ENCODE peak calls at places on chromosome 22, in four cellular contexts. One of them, this sample, is unnamed.

GRCh38 chr22:22235564-22235963 is 9.0 kb upstream of the VPREB1 start:
- DNase-seq in SK-N-SH: peak
- DNase-seq in GM12878: peak
- DNase-seq in WTC11: peak
- DNase-seq in this sample: peak

GRCh38 chr22:50561401-50562074 is 1.2 kb downstream of the SYCE3 start:
- DNase-seq in GM12878: no peak
- DNase-seq in WTC11: no peak
- DNase-seq in SK-N-SH: no peak
- DNase-seq in this sample: no peak

GRCh38 chr22:49815641-49816071 is 12.0 kb downstream of the BRD1 start:
- DNase-seq in WTC11: no peak
- DNase-seq in GM12878: peak
- DNase-seq in SK-N-SH: no peak
- DNase-seq in this sample: no peak

GRCh38 chr22:20128902-20129746 is 2.5 kb upstream of the ZDHHC8 start:
- DNase-seq in SK-N-SH: no peak
- DNase-seq in WTC11: peak
- DNase-seq in GM12878: no peak
- DNase-seq in this sample: peak

GRCh38 chr22:45310331-45311032 is 748 bp downstream of the FAM118A start:
- DNase-seq in GM12878: no peak
- DNase-seq in SK-N-SH: no peak
- DNase-seq in WTC11: no peak
- DNase-seq in this sample: no peak

GRCh38 chr22:50531546-50532352 is 1.9 kb upstream of the TYMP start:
- DNase-seq in GM12878: no peak
- DNase-seq in WTC11: peak
- DNase-seq in SK-N-SH: peak
- DNase-seq in this sample: no peak

GRCh38 chr22:24321999-24322398 is 51.4 kb downstream of the SPECC1L start:
- DNase-seq in WTC11: no peak
- DNase-seq in SK-N-SH: peak
- DNase-seq in GM12878: no peak
- DNase-seq in this sample: no peak

GRCh38 chr22:47175761-47176359 is 413.4 kb downstream of the TBC1D22A start:
- DNase-seq in GM12878: no peak
- DNase-seq in SK-N-SH: no peak
- DNase-seq in WTC11: no peak
- DNase-seq in this sample: no peak

GRCh38 chr22:31343235-31344191 is 2.6 kb downstream of the PATZ1 start:
- DNase-seq in SK-N-SH: peak
- DNase-seq in WTC11: peak
- DNase-seq in GM12878: no peak
- DNase-seq in this sample: no peak

GRCh38 chr22:31340765-31341247 is 5.3 kb downstream of the PATZ1 start:
- DNase-seq in WTC11: no peak
- DNase-seq in SK-N-SH: no peak
- DNase-seq in GM12878: no peak
- DNase-seq in this sample: no peak

GRCh38 chr22:31341386-31342088 is 4.6 kb downstream of the PATZ1 start:
- DNase-seq in GM12878: no peak
- DNase-seq in WTC11: no peak
- DNase-seq in SK-N-SH: no peak
- DNase-seq in this sample: no peak

GRCh38 chr22:31344369-31345330 is 1.5 kb downstream of the PATZ1 start:
- DNase-seq in SK-N-SH: peak
- DNase-seq in WTC11: peak
- DNase-seq in GM12878: no peak
- DNase-seq in this sample: no peak

GRCh38 chr22:31342389-31343125 is 3.6 kb downstream of the PATZ1 start:
- DNase-seq in GM12878: no peak
- DNase-seq in WTC11: peak
- DNase-seq in SK-N-SH: no peak
- DNase-seq in this sample: no peak
- TF ChIP-seq USF1 in GM12878: no peak
- TF ChIP-seq USF1 in WTC11: no peak
- TF ChIP-seq USF1 in SK-N-SH: no peak
- TF ChIP-seq USF1 in this sample: no peak

DNA sequence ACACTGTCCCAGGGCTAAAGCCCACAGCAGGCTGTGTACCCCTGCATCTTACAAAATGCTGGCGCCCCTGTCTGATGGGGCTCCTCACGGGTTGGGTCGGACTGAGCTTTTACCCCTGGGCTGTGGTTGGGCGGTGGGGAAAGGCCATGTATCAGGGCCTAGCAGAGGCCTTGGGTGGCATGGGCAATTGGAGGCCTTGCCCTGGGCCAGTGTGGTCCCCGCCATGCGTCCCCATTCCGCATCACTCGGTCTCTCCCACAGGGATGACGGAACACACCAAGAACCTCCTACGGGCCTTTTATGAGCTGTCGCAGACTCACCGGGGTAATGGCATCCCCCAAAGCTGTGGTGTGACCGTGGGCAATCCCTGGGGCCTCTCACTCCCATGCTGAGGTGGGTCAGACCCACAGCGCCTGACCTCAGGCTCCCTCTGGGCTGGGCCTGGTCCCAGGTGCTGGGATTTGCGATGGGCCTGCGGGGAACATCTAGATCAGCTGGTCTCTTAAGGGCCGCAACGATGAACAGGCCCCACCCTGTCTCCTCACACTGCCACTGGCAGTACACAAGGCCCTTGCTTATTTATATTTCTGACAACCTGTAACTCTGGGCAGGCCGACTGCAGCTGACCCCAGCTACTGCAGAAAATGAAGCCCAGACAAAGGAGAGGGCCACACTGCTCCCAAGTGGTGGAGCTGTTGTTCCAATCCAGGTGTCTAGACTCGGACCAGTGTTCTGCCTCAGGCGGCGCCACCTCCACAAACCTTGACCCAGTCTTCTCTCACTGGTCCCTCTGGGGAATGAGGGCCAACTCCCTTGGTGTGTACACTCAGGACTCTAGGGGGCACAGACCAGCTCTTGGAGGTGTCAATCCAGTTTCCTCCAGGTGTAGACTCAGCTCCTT is 12.3 kb downstream of the SLC16A8 start:
- DNase-seq in SK-N-SH: peak
- DNase-seq in GM12878: no peak
- DNase-seq in WTC11: no peak
- DNase-seq in this sample: no peak
- TF ChIP-seq USF1 in SK-N-SH: no peak
- TF ChIP-seq USF1 in GM12878: no peak
- TF ChIP-seq USF1 in WTC11: no peak
- TF ChIP-seq USF1 in this sample: no peak

GRCh38 chr22:17460895-17461294 is 91.6 kb downstream of the CECR2 start:
- DNase-seq in WTC11: no peak
- DNase-seq in SK-N-SH: no peak
- DNase-seq in GM12878: no peak
- DNase-seq in this sample: no peak
- TF ChIP-seq USF1 in WTC11: no peak
- TF ChIP-seq USF1 in SK-N-SH: no peak
- TF ChIP-seq USF1 in GM12878: no peak
- TF ChIP-seq USF1 in this sample: no peak

DNA sequence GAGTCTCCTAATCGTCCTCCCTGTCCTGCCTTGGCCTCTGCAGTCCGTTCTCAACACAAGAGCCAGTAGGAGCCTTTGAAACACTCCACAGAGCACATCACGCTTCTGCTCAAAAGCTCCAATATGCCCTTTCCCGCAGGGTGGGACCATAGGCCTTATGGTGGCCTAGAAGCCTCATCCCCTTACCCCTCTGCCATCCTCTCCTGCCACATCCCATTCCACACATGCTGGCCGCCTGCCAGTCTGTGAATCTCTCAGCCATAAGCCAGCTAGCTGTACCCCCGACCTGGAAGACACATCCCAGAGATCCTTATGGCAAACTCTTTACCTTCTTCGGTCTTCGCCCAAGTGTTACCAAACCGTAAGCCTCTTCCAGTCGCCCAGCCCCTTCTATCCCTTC is 157.8 kb downstream of the ENTHD1 start:
- DNase-seq in WTC11: no peak
- DNase-seq in GM12878: no peak
- DNase-seq in SK-N-SH: no peak
- DNase-seq in this sample: no peak
- TF ChIP-seq USF1 in WTC11: no peak
- TF ChIP-seq USF1 in GM12878: no peak
- TF ChIP-seq USF1 in SK-N-SH: no peak
- TF ChIP-seq USF1 in this sample: no peak

GRCh38 chr22:38760477-38761201 is 4.8 kb upstream of the SUN2 start:
- DNase-seq in SK-N-SH: no peak
- DNase-seq in WTC11: no peak
- DNase-seq in GM12878: no peak
- DNase-seq in this sample: no peak

GRCh38 chr22:38759005-38759404 is 3.2 kb upstream of the SUN2 start:
- DNase-seq in WTC11: no peak
- DNase-seq in GM12878: no peak
- DNase-seq in SK-N-SH: no peak
- DNase-seq in this sample: no peak

GRCh38 chr22:38761202-38762162 is 5.7 kb upstream of the SUN2 start:
- DNase-seq in SK-N-SH: no peak
- DNase-seq in WTC11: no peak
- DNase-seq in GM12878: no peak
- DNase-seq in this sample: no peak

GRCh38 chr22:38766076-38766777 is 10.4 kb upstream of the SUN2 start:
- DNase-seq in GM12878: no peak
- DNase-seq in SK-N-SH: peak
- DNase-seq in WTC11: peak
- DNase-seq in this sample: peak

DNA sequence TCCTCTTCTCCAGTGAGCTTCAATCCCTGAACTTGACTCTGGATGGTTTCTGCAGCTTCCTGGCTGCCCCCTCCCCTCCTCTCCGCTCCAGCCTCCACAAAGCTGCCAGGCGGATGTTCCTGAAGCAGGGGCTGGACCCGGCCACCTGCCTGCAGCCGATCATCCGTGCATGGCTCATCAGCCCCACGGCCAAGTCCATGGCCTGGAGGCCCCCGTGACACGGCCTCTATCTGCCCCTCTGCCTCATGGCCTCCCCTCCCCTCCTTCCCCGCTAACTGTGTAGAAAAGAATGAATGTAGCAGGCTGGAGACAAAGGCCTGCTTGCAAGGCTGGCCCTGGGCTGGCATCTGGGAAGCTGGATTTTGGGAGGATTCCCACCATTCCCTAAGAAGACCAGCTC is 6.8 kb upstream of the SUN2 start:
- DNase-seq in SK-N-SH: no peak
- DNase-seq in GM12878: no peak
- DNase-seq in WTC11: no peak
- DNase-seq in this sample: no peak
- TF ChIP-seq USF1 in SK-N-SH: no peak
- TF ChIP-seq USF1 in GM12878: no peak
- TF ChIP-seq USF1 in WTC11: no peak
- TF ChIP-seq USF1 in this sample: no peak

GRCh38 chr22:40035351-40035750 is 40.6 kb downstream of the FAM83F start:
- DNase-seq in WTC11: no peak
- DNase-seq in SK-N-SH: no peak
- DNase-seq in GM12878: no peak
- DNase-seq in this sample: no peak

GRCh38 chr22:40037320-40037719 is 42.6 kb downstream of the FAM83F start:
- DNase-seq in SK-N-SH: no peak
- DNase-seq in WTC11: no peak
- DNase-seq in GM12878: no peak
- DNase-seq in this sample: no peak

GRCh38 chr22:40036126-40036525 is 41.4 kb downstream of the FAM83F start:
- DNase-seq in GM12878: no peak
- DNase-seq in WTC11: no peak
- DNase-seq in SK-N-SH: no peak
- DNase-seq in this sample: no peak

GRCh38 chr22:40039482-40039881 is 44.7 kb downstream of the FAM83F start:
- DNase-seq in SK-N-SH: no peak
- DNase-seq in WTC11: no peak
- DNase-seq in GM12878: no peak
- DNase-seq in this sample: no peak

GRCh38 chr22:40036591-40037225 is 42.0 kb downstream of the FAM83F start:
- DNase-seq in GM12878: no peak
- DNase-seq in WTC11: peak
- DNase-seq in SK-N-SH: peak
- DNase-seq in this sample: peak
- TF ChIP-seq USF1 in GM12878: no peak
- TF ChIP-seq USF1 in WTC11: no peak
- TF ChIP-seq USF1 in SK-N-SH: no peak
- TF ChIP-seq USF1 in this sample: no peak

GRCh38 chr22:35443790-35444684 is 44.1 kb downstream of the MCM5 start:
- DNase-seq in WTC11: no peak
- DNase-seq in GM12878: no peak
- DNase-seq in SK-N-SH: no peak
- DNase-seq in this sample: no peak
- TF ChIP-seq USF1 in WTC11: no peak
- TF ChIP-seq USF1 in GM12878: no peak
- TF ChIP-seq USF1 in SK-N-SH: no peak
- TF ChIP-seq USF1 in this sample: no peak

This sample was measured in K562.